ENCODE peak calls at places on chromosomes 5 and 9, in seven cellular contexts. V is trophoblast cell, L is GM23248, E is IMR-90, O is OCI-LY7, F is psoas muscle, G is HFF-Myc. H is an unnamed sample.
A peak's percentile ranks its signal among the peaks of the same experiment; 100 is the strongest.

GRCh38 chr5:133293953-133294352 is 242.1 kb downstream of the HSPA4 start:
- DNase-seq in V (no peak), L (no peak), E (no peak), O (no peak), F (no peak), G (no peak), H (no peak)

GRCh38 chr5:173618927-173619519 is 2.6 kb upstream of the BOD1 start:
- DNase-seq in V (peak; percentile 50), L (peak; percentile 77), E (peak; percentile 58), O (peak; percentile 83), F (no peak), G (no peak), H (no peak)

GRCh38 chr5:154708845-154709244 is 46.3 kb upstream of the LARP1 start:
- DNase-seq in V (no peak), L (peak; percentile 62), E (peak; percentile 41), O (no peak), F (no peak), G (peak; percentile 29), H (no peak)

GRCh38 chr5:157607371-157608161 is 32.0 kb upstream of the ADAM19 start:
- DNase-seq in V (peak; percentile 59), L (peak; percentile 87), E (peak; percentile 85), O (no peak), F (no peak), G (no peak), H (peak; percentile 37)

GRCh38 chr5:5140051-5141010 is at the start of gene ADAMTS16:
- DNase-seq in V (no peak), L (peak; percentile 21), E (no peak), O (no peak), F (no peak), G (no peak), H (no peak)

GRCh38 chr5:170184007-170184687 is 48.6 kb upstream of the C5orf58 start:
- DNase-seq in V (peak; percentile 64), L (peak; percentile 69), E (peak; percentile 37), O (peak; percentile 57), F (peak; percentile 19), G (peak; percentile 19), H (no peak)

GRCh38 chr9:111691686-111692329 is 30.4 kb downstream of the GNG10 start:
- DNase-seq in V (no peak), L (peak; percentile 49), E (peak; percentile 48), O (peak; percentile 43), F (no peak), G (peak; percentile 19), H (no peak)

GRCh38 chr5:77995793-77996409 is 219.8 kb upstream of the TBCA start:
- DNase-seq in V (no peak), L (no peak), E (no peak), O (no peak), F (no peak), G (no peak), H (no peak)

GRCh38 chr5:172441262-172441751 is 13.0 kb downstream of the SH3PXD2B start:
- DNase-seq in V (peak; percentile 58), L (peak; percentile 72), E (no peak), O (no peak), F (peak; percentile 77), G (no peak), H (no peak)

GRCh38 chr5:138180183-138180782 is 1.4 kb downstream of the KIF20A start:
- DNase-seq in V (peak; percentile 53), L (peak; percentile 71), E (peak; percentile 64), O (peak; percentile 82), F (no peak), G (peak; percentile 54), H (peak; percentile 76)
- H3K4me3 ChIP-seq in V (no peak overlapping the region), L (peak overlapping the region; percentile 98), E (no peak overlapping the region), O (peak overlapping the region; percentile 88), F (no peak overlapping the region), G (peak overlapping the region; percentile 74), H (peak overlapping the region; percentile 83)

GRCh38 chr9:503331-503730 is 288.7 kb downstream of the DOCK8 start:
- DNase-seq in V (no peak), L (no peak), E (no peak), O (peak; percentile 45), F (no peak), G (no peak), H (no peak)

GRCh38 chr9:504921-505821 is 290.5 kb downstream of the DOCK8 start:
- DNase-seq in V (no peak), L (peak; percentile 27), E (no peak), O (peak; percentile 32), F (peak; percentile 20), G (no peak), H (no peak)

DNA sequence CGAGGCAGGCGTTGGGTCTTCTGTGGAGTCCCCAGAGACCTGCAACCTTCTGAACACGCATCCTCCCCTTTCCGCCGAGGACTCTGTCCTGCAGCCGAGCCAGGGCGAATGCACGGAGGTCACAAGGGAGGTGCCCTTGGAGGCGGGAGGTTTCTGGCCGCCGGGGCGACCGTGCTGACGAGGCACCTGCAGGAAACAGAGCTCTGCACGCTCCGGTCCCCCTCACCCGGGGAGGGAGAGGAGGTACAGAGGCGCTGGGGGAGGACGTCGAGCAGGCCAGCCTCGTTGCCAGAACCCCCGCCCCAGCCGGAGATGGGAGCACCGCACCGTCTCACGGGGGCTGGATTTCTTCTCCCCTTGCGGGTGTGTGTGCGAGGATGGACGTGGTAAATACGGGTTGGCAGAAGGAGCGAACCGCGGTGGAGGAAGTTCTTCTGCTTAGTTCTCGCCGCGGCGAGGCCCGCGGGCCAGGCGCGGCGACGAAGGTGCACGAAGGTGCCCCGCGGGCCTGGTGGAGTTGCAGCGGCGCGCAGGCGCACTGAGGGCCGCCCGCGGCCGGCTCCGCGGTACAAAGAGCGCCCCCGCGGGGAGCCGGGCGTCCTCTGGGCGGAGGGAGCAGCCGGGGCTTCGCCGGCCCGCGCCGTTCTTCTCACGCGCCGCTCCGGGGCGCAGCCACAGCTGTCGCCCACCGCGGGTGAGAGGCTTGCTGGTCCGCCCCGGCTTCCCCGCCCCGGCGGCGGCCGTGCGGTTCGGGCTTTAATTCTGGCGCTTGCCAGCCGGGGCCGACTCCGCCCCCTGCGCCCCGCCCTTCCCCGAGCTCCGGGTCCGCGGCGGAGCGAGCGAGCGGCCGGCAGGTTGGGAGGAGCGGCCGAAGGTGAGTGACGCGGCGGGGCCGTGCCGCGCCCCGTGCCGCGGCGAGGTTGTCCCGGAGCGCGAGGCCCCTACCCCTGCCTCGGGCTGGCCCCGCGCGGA is 289.5 kb downstream of the DOCK8 start:
- DNase-seq in V (peak; percentile 60), L (peak; percentile 71), E (peak; percentile 24), O (peak; percentile 91), F (peak; percentile 78), G (no peak), H (peak; percentile 46)
- H3K4me3 ChIP-seq in V (peak within 1 kb of the TSS; percentile 89), L (peak within 1 kb of the TSS; percentile 73), E (peak within 1 kb of the TSS; percentile 47), O (peak within 1 kb of the TSS; percentile 88), F (peak within 1 kb of the TSS; percentile 86), G (peak within 1 kb of the TSS; percentile 34), H (peak within 1 kb of the TSS; percentile 58)

GRCh38 chr9:135761150-135761844 is 59.3 kb downstream of the KCNT1 start:
- DNase-seq in V (no peak), L (no peak), E (no peak), O (no peak), F (no peak), G (no peak), H (peak; percentile 6)

GRCh38 chr9:135761845-135762168 is 59.8 kb downstream of the KCNT1 start:
- DNase-seq in V (no peak), L (no peak), E (no peak), O (no peak), F (no peak), G (no peak), H (no peak)

GRCh38 chr9:135758870-135759269 is 56.9 kb downstream of the KCNT1 start:
- DNase-seq in V (no peak), L (no peak), E (no peak), O (no peak), F (no peak), G (no peak), H (no peak)

GRCh38 chr9:135759676-135760300 is 57.8 kb downstream of the KCNT1 start:
- DNase-seq in V (no peak), L (no peak), E (no peak), O (no peak), F (no peak), G (no peak), H (no peak)

DNA sequence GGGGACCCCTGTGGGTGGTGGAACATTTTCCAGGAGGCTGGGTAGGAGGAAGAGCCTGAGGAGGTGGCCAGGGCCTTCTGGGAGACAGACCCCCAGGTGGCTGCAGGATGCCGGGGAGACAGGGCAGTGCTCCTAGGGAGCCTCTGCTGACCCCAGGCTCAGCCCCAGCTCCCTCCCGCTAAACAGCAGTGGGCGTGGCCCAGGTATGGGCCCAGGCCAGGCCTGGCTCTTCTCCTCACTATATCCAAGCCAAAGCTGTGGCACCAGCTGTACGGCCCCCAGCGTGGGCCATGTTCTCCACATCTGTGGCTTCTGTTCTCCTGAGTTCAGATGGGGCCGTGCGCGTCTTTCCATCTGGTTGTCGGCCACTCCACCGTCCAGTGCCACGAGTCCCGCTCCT is 58.5 kb downstream of the KCNT1 start:
- DNase-seq in V (no peak), L (no peak), E (no peak), O (no peak), F (no peak), G (no peak), H (no peak)
- H3K4me3 ChIP-seq in V (no peak overlapping the region), L (no peak overlapping the region), E (no peak overlapping the region), O (no peak overlapping the region), F (no peak overlapping the region), G (no peak overlapping the region), H (no peak overlapping the region)

GRCh38 chr9:128503870-128504269 is 649 bp upstream of the GLE1 start:
- DNase-seq in V (no peak), L (peak; percentile 56), E (no peak), O (no peak), F (peak; percentile 17), G (no peak), H (peak; percentile 37)
- H3K4me3 ChIP-seq in V (no peak overlapping the region), L (peak overlapping the region; percentile 97), E (peak overlapping the region; percentile 84), O (peak overlapping the region; percentile 82), F (peak overlapping the region; percentile 86), G (peak overlapping the region; percentile 74), H (peak overlapping the region; percentile 94)

DNA sequence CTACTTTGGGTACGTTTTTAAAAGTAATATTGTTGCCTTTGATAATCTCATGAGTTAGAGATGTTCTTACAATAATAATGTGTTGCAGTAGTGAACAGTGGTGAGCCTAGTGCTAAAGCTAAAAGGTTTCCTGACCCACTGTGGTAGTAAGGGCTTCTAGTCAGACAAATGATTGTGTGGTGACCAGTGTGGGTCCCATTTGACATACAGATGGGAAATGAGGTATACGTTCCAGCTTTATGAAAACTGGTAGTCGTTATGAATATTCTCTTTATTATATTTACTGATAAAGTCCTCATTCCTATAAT is 1.8 kb upstream of the RFX3 start:
- DNase-seq in V (no peak), L (no peak), E (no peak), O (peak; percentile 19), F (no peak), G (no peak), H (no peak)
- H3K4me3 ChIP-seq in V (no peak overlapping the region), L (peak overlapping the region; percentile 91), E (no peak overlapping the region), O (peak overlapping the region; percentile 95), F (peak overlapping the region; percentile 80), G (peak overlapping the region; percentile 88), H (peak overlapping the region; percentile 87)

GRCh38 chr9:7146582-7146981 is 388.8 kb downstream of the KDM4C start:
- DNase-seq in V (peak; percentile 68), L (no peak), E (no peak), O (no peak), F (no peak), G (no peak), H (peak; percentile 7)

GRCh38 chr9:7149258-7149657 is 391.5 kb downstream of the KDM4C start:
- DNase-seq in V (no peak), L (no peak), E (no peak), O (no peak), F (no peak), G (no peak), H (no peak)

GRCh38 chr9:7148243-7148765 is 390.5 kb downstream of the KDM4C start:
- DNase-seq in V (no peak), L (no peak), E (no peak), O (no peak), F (no peak), G (no peak), H (no peak)

GRCh38 chr9:7145361-7146069 is 387.7 kb downstream of the KDM4C start:
- DNase-seq in V (no peak), L (no peak), E (peak; percentile 66), O (no peak), F (no peak), G (no peak), H (no peak)

GRCh38 chr9:7147136-7148090 is 389.6 kb downstream of the KDM4C start:
- DNase-seq in V (no peak), L (no peak), E (peak; percentile 27), O (no peak), F (peak; percentile 57), G (no peak), H (no peak)
- H3K4me3 ChIP-seq in V (no peak overlapping the region), L (no peak overlapping the region), E (no peak overlapping the region), O (no peak overlapping the region), F (peak overlapping the region; percentile 10), G (no peak overlapping the region), H (no peak overlapping the region)